ENCODE peak calls at places on chromosomes 2 and 18, in five cellular contexts. One of them, this sample, is unnamed.

GRCh38 chr18:60372598-60372997 is at the start of gene MC4R:
- DNase-seq in transverse colon: peak; percentile 17
- DNase-seq in GM12878: no peak
- DNase-seq in suprapubic skin: no peak
- DNase-seq in K562: no peak
- DNase-seq in this sample: no peak

GRCh38 chr2:17583166-17583565 is 42.7 kb downstream of the VSNL1 start:
- DNase-seq in transverse colon: no peak
- DNase-seq in GM12878: no peak
- DNase-seq in suprapubic skin: no peak
- DNase-seq in K562: no peak
- DNase-seq in this sample: no peak

GRCh38 chr2:10256031-10256524 is 46.6 kb upstream of the HPCAL1 start:
- DNase-seq in transverse colon: no peak
- DNase-seq in GM12878: no peak
- DNase-seq in suprapubic skin: peak; percentile 31
- DNase-seq in K562: no peak
- DNase-seq in this sample: no peak

GRCh38 chr2:181142514-181142913 is 162.1 kb downstream of the UBE2E3 start:
- DNase-seq in transverse colon: no peak
- DNase-seq in GM12878: no peak
- DNase-seq in suprapubic skin: no peak
- DNase-seq in K562: no peak
- DNase-seq in this sample: no peak

GRCh38 chr2:37468139-37468538 is 123.7 kb downstream of the QPCT start:
- DNase-seq in transverse colon: no peak
- DNase-seq in GM12878: no peak
- DNase-seq in suprapubic skin: no peak
- DNase-seq in K562: no peak
- DNase-seq in this sample: no peak

GRCh38 chr2:64636105-64636873 is 17.4 kb downstream of the SERTAD2 start:
- DNase-seq in transverse colon: no peak
- DNase-seq in GM12878: peak; percentile 71
- DNase-seq in suprapubic skin: no peak
- DNase-seq in K562: no peak
- DNase-seq in this sample: no peak

GRCh38 chr2:101972621-101973434 is 18.9 kb upstream of the IL1R2 start:
- DNase-seq in transverse colon: no peak
- DNase-seq in GM12878: no peak
- DNase-seq in suprapubic skin: no peak
- DNase-seq in K562: no peak
- DNase-seq in this sample: no peak

GRCh38 chr2:26757873-26758789 is 6.0 kb upstream of the SLC35F6 start:
- DNase-seq in transverse colon: no peak
- DNase-seq in GM12878: peak; percentile 73
- DNase-seq in suprapubic skin: no peak
- DNase-seq in K562: no peak
- DNase-seq in this sample: no peak

GRCh38 chr2:135985826-135986393 is 484 bp upstream of the DARS1 start:
- DNase-seq in transverse colon: no peak
- DNase-seq in GM12878: peak; percentile 69
- DNase-seq in suprapubic skin: no peak
- DNase-seq in K562: no peak
- DNase-seq in this sample: no peak

GRCh38 chr2:109046925-109047508 is 58.0 kb upstream of the EDAR start:
- DNase-seq in transverse colon: no peak
- DNase-seq in GM12878: peak; percentile 30
- DNase-seq in suprapubic skin: no peak
- DNase-seq in K562: no peak
- DNase-seq in this sample: no peak

GRCh38 chr2:224909885-224910517 is 132.3 kb downstream of the DOCK10 start:
- DNase-seq in transverse colon: no peak
- DNase-seq in GM12878: no peak
- DNase-seq in suprapubic skin: peak; percentile 74
- DNase-seq in K562: no peak
- DNase-seq in this sample: no peak

GRCh38 chr2:98931596-98931995 is 4.4 kb downstream of the CRACDL start:
- DNase-seq in transverse colon: no peak
- DNase-seq in GM12878: no peak
- DNase-seq in suprapubic skin: no peak
- DNase-seq in K562: no peak
- DNase-seq in this sample: no peak

GRCh38 chr18:5914971-5915370 is 19.6 kb upstream of the TMEM200C start:
- DNase-seq in transverse colon: no peak
- DNase-seq in GM12878: no peak
- DNase-seq in suprapubic skin: no peak
- DNase-seq in K562: no peak
- DNase-seq in this sample: no peak

GRCh38 chr2:24076849-24077534 is 866 bp upstream of the SF3B6 start:
- DNase-seq in transverse colon: no peak
- DNase-seq in GM12878: no peak
- DNase-seq in suprapubic skin: no peak
- DNase-seq in K562: no peak
- DNase-seq in this sample: no peak

GRCh38 chr2:11250400-11251277 is 93.8 kb downstream of the ROCK2 start:
- DNase-seq in transverse colon: no peak
- DNase-seq in GM12878: no peak
- DNase-seq in suprapubic skin: no peak
- DNase-seq in K562: no peak
- DNase-seq in this sample: no peak

GRCh38 chr2:168136392-168136977 is 110.9 kb downstream of the STK39 start:
- DNase-seq in transverse colon: no peak
- DNase-seq in GM12878: no peak
- DNase-seq in suprapubic skin: no peak
- DNase-seq in K562: peak; percentile 38
- DNase-seq in this sample: no peak

GRCh38 chr2:121004950-121005349 is 269.3 kb downstream of the GLI2 start:
- DNase-seq in transverse colon: no peak
- DNase-seq in GM12878: no peak
- DNase-seq in suprapubic skin: no peak
- DNase-seq in K562: no peak
- DNase-seq in this sample: no peak

GRCh38 chr2:186456941-186457340 is 29.1 kb upstream of the ZC3H15 start:
- DNase-seq in transverse colon: no peak
- DNase-seq in GM12878: no peak
- DNase-seq in suprapubic skin: no peak
- DNase-seq in K562: no peak
- DNase-seq in this sample: no peak

GRCh38 chr18:54023471-54023870 is 201.0 kb downstream of the MBD2 start:
- DNase-seq in transverse colon: no peak
- DNase-seq in GM12878: peak; percentile 4
- DNase-seq in suprapubic skin: no peak
- DNase-seq in K562: no peak
- DNase-seq in this sample: no peak

GRCh38 chr2:241391892-241392665 is 36.0 kb downstream of the FARP2 start:
- DNase-seq in transverse colon: peak; percentile 28
- DNase-seq in GM12878: no peak
- DNase-seq in suprapubic skin: no peak
- DNase-seq in K562: no peak
- DNase-seq in this sample: no peak

GRCh38 chr2:67137699-67138098 is 259.4 kb upstream of the ETAA1 start:
- DNase-seq in transverse colon: no peak
- DNase-seq in GM12878: no peak
- DNase-seq in suprapubic skin: no peak
- DNase-seq in K562: no peak
- DNase-seq in this sample: no peak

GRCh38 chr18:3790702-3791101 is 340.7 kb downstream of the TGIF1 start:
- DNase-seq in transverse colon: no peak
- DNase-seq in GM12878: peak; percentile 15
- DNase-seq in suprapubic skin: no peak
- DNase-seq in K562: no peak
- DNase-seq in this sample: no peak

GRCh38 chr18:76668546-76668945 is 153.8 kb upstream of the ZNF236 start:
- DNase-seq in transverse colon: no peak
- DNase-seq in GM12878: no peak
- DNase-seq in suprapubic skin: no peak
- DNase-seq in K562: no peak
- DNase-seq in this sample: peak; percentile 88
- TF ChIP-seq POLR2AphosphoS5 in transverse colon: no peak
- TF ChIP-seq POLR2AphosphoS5 in GM12878: no peak
- TF ChIP-seq POLR2AphosphoS5 in suprapubic skin: no peak
- TF ChIP-seq POLR2AphosphoS5 in K562: no peak
- TF ChIP-seq POLR2AphosphoS5 in this sample: no peak

DNA sequence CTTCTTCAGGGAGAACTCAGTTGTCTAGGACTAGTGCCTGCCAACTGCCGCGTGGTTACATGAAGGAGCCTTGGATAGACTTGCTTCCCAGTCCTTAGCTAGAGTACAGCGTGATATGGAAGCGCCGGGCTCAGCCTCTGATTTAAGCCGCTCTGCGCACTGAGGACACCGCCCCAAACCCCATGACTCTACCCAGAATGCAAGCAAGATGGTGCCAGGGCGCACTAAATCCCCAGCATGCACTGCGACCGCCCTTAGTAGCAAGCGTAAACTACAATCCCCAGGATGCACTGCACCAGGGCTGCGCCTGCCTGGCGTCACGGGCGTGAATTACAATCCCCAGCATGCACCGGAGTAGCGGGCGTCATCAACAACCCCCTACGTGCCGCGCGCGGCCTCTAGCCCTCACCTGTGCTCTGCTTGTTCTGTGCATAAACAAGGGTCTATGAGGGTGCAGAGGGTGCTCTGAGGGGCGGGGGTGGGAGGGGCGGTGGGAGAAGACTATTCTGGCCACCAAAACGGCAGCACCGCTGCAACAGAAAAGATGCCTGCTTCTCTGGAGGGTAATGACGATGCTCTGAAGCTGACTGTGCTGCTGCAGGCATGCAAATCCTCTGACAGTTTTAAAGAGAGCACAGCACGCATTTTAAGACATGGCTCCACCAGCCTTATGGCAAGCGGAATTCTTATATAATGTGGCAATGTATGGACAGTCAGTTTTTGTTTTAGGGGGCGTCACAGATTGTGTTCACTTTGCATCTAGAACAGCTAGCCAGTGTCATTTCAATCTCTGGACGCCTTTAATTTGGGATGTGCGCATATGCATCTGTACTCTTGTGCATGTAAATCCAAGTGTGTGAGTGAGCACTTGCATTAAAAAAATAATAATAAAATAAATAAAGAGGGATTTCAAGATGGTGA is 282.5 kb upstream of the MYT1L start:
- DNase-seq in transverse colon: peak; percentile 79
- DNase-seq in GM12878: peak; percentile 56
- DNase-seq in suprapubic skin: peak; percentile 92
- DNase-seq in K562: peak; percentile 89
- DNase-seq in this sample: no peak
- TF ChIP-seq POLR2AphosphoS5 in transverse colon: no peak
- TF ChIP-seq POLR2AphosphoS5 in GM12878: no peak
- TF ChIP-seq POLR2AphosphoS5 in suprapubic skin: peak; percentile 35
- TF ChIP-seq POLR2AphosphoS5 in K562: no peak
- TF ChIP-seq POLR2AphosphoS5 in this sample: peak; percentile 79

GRCh38 chr2:96528680-96529375 is 7.7 kb upstream of the ARID5A start:
- DNase-seq in transverse colon: no peak
- DNase-seq in GM12878: no peak
- DNase-seq in suprapubic skin: no peak
- DNase-seq in K562: peak; percentile 25
- DNase-seq in this sample: no peak

GRCh38 chr2:96527052-96527964 is 9.2 kb upstream of the ARID5A start:
- DNase-seq in transverse colon: peak; percentile 42
- DNase-seq in GM12878: no peak
- DNase-seq in suprapubic skin: no peak
- DNase-seq in K562: no peak
- DNase-seq in this sample: no peak

GRCh38 chr2:96526615-96527014 is 9.9 kb upstream of the ARID5A start:
- DNase-seq in transverse colon: no peak
- DNase-seq in GM12878: no peak
- DNase-seq in suprapubic skin: no peak
- DNase-seq in K562: no peak
- DNase-seq in this sample: no peak

GRCh38 chr2:96529376-96530143 is 7.0 kb upstream of the ARID5A start:
- DNase-seq in transverse colon: no peak
- DNase-seq in GM12878: no peak
- DNase-seq in suprapubic skin: no peak
- DNase-seq in K562: no peak
- DNase-seq in this sample: no peak

DNA sequence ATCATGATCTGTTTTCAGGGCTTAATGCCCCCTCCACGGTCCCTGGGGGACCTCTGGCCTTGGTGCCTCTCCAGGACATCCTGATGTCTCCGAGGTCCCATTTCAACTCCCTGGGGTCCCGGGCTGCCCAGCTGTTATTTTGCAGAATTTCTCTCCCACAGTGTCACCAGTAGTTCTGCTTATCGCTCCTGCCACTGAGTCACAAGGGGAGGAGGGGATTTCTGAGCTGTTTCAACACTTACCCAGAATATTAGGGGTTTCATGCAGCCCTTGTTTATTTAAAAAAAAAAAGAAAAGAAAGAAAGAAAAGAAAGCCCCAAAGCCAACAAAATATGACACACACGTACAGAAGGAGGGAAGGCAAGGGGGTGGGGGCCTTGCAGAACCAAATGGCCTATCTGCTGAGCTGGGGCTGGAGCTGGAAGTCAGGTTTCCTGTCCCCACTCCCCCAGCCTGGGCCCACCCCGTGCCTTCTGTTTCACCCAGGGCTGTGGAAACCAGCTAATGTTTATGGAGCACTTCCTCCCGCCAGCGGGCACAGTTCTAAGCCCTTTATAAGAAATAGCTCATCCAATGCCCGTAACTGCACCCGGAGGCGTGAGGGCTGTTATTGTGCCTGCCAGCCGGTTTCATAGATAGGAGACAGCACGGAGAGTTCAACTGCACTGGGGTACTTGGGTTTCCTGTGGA is 8.4 kb upstream of the ARID5A start:
- DNase-seq in transverse colon: peak; percentile 52
- DNase-seq in GM12878: peak; percentile 72
- DNase-seq in suprapubic skin: no peak
- DNase-seq in K562: no peak
- DNase-seq in this sample: no peak
- TF ChIP-seq POLR2AphosphoS5 in transverse colon: no peak
- TF ChIP-seq POLR2AphosphoS5 in GM12878: no peak
- TF ChIP-seq POLR2AphosphoS5 in suprapubic skin: no peak
- TF ChIP-seq POLR2AphosphoS5 in K562: no peak
- TF ChIP-seq POLR2AphosphoS5 in this sample: no peak

GRCh38 chr2:219354582-219354981 is 22.0 kb upstream of the RESP18 start:
- DNase-seq in transverse colon: no peak
- DNase-seq in GM12878: no peak
- DNase-seq in suprapubic skin: no peak
- DNase-seq in K562: no peak
- DNase-seq in this sample: no peak

GRCh38 chr2:219353129-219353528 is 20.6 kb upstream of the RESP18 start:
- DNase-seq in transverse colon: no peak
- DNase-seq in GM12878: no peak
- DNase-seq in suprapubic skin: no peak
- DNase-seq in K562: no peak
- DNase-seq in this sample: no peak

GRCh38 chr2:219352448-219353023 is 20.0 kb upstream of the RESP18 start:
- DNase-seq in transverse colon: peak; percentile 73
- DNase-seq in GM12878: no peak
- DNase-seq in suprapubic skin: peak; percentile 67
- DNase-seq in K562: peak; percentile 59
- DNase-seq in this sample: no peak

GRCh38 chr2:219350215-219350937 is 17.8 kb upstream of the RESP18 start:
- DNase-seq in transverse colon: no peak
- DNase-seq in GM12878: no peak
- DNase-seq in suprapubic skin: no peak
- DNase-seq in K562: no peak
- DNase-seq in this sample: no peak

GRCh38 chr2:219350938-219351280 is 18.4 kb upstream of the RESP18 start:
- DNase-seq in transverse colon: no peak
- DNase-seq in GM12878: no peak
- DNase-seq in suprapubic skin: no peak
- DNase-seq in K562: no peak
- DNase-seq in this sample: no peak
- TF ChIP-seq POLR2AphosphoS5 in transverse colon: no peak
- TF ChIP-seq POLR2AphosphoS5 in GM12878: no peak
- TF ChIP-seq POLR2AphosphoS5 in suprapubic skin: no peak
- TF ChIP-seq POLR2AphosphoS5 in K562: no peak
- TF ChIP-seq POLR2AphosphoS5 in this sample: no peak